ENCODE peak calls at places on chromosome 17, in six cellular contexts. One of them, this sample, is unnamed.

GRCh38 chr17:28416703-28417311 is 10.8 kb upstream of the SLC46A1 start:
- DNase-seq in psoas muscle: no peak
- DNase-seq in activated CD8-positive, alpha-beta T cell treated with anti-CD3 and anti-CD28 coated beads for 36 hours: peak
- DNase-seq in T-helper 2 cell: no peak
- DNase-seq in brain pericyte: no peak
- DNase-seq in stromal cell of bone marrow: no peak
- DNase-seq in this sample: peak

GRCh38 chr17:17628388-17629008 is 37.0 kb upstream of the PEMT start:
- DNase-seq in psoas muscle: no peak
- DNase-seq in brain pericyte: no peak
- DNase-seq in stromal cell of bone marrow: no peak
- DNase-seq in T-helper 2 cell: no peak
- DNase-seq in activated CD8-positive, alpha-beta T cell treated with anti-CD3 and anti-CD28 coated beads for 36 hours: peak
- DNase-seq in this sample: peak

GRCh38 chr17:72666519-72666874 is 426.0 kb downstream of the SLC39A11 start:
- DNase-seq in psoas muscle: no peak
- DNase-seq in brain pericyte: no peak
- DNase-seq in stromal cell of bone marrow: no peak
- DNase-seq in activated CD8-positive, alpha-beta T cell treated with anti-CD3 and anti-CD28 coated beads for 36 hours: no peak
- DNase-seq in T-helper 2 cell: no peak
- DNase-seq in this sample: no peak

GRCh38 chr17:36640346-36640745 is 39.0 kb downstream of the MRM1 start:
- DNase-seq in brain pericyte: no peak
- DNase-seq in T-helper 2 cell: no peak
- DNase-seq in psoas muscle: no peak
- DNase-seq in activated CD8-positive, alpha-beta T cell treated with anti-CD3 and anti-CD28 coated beads for 36 hours: no peak
- DNase-seq in stromal cell of bone marrow: no peak
- DNase-seq in this sample: no peak

GRCh38 chr17:7559307-7560171 is 989 bp downstream of the TNFSF13 start:
- DNase-seq in activated CD8-positive, alpha-beta T cell treated with anti-CD3 and anti-CD28 coated beads for 36 hours: peak
- DNase-seq in T-helper 2 cell: no peak
- DNase-seq in psoas muscle: no peak
- DNase-seq in stromal cell of bone marrow: no peak
- DNase-seq in brain pericyte: no peak
- DNase-seq in this sample: no peak

GRCh38 chr17:67481808-67482207 is 104.7 kb downstream of the PITPNC1 start:
- DNase-seq in psoas muscle: no peak
- DNase-seq in activated CD8-positive, alpha-beta T cell treated with anti-CD3 and anti-CD28 coated beads for 36 hours: no peak
- DNase-seq in stromal cell of bone marrow: peak
- DNase-seq in brain pericyte: no peak
- DNase-seq in T-helper 2 cell: no peak
- DNase-seq in this sample: no peak

GRCh38 chr17:47427985-47428384 is 102.9 kb upstream of the NPEPPS start:
- DNase-seq in T-helper 2 cell: no peak
- DNase-seq in psoas muscle: no peak
- DNase-seq in brain pericyte: no peak
- DNase-seq in stromal cell of bone marrow: no peak
- DNase-seq in activated CD8-positive, alpha-beta T cell treated with anti-CD3 and anti-CD28 coated beads for 36 hours: no peak
- DNase-seq in this sample: no peak

GRCh38 chr17:78412403-78412802 is 34.0 kb downstream of the PGS1 start:
- DNase-seq in activated CD8-positive, alpha-beta T cell treated with anti-CD3 and anti-CD28 coated beads for 36 hours: peak
- DNase-seq in brain pericyte: no peak
- DNase-seq in psoas muscle: no peak
- DNase-seq in T-helper 2 cell: no peak
- DNase-seq in stromal cell of bone marrow: no peak
- DNase-seq in this sample: no peak

GRCh38 chr17:7894866-7895265 is 6.3 kb downstream of the CHD3 start:
- DNase-seq in stromal cell of bone marrow: no peak
- DNase-seq in brain pericyte: no peak
- DNase-seq in T-helper 2 cell: no peak
- DNase-seq in activated CD8-positive, alpha-beta T cell treated with anti-CD3 and anti-CD28 coated beads for 36 hours: no peak
- DNase-seq in psoas muscle: no peak
- DNase-seq in this sample: no peak

GRCh38 chr17:18187226-18187625 is 3.6 kb downstream of the ALKBH5 start:
- DNase-seq in T-helper 2 cell: no peak
- DNase-seq in stromal cell of bone marrow: no peak
- DNase-seq in activated CD8-positive, alpha-beta T cell treated with anti-CD3 and anti-CD28 coated beads for 36 hours: no peak
- DNase-seq in psoas muscle: no peak
- DNase-seq in brain pericyte: no peak
- DNase-seq in this sample: no peak

GRCh38 chr17:43328650-43329049 is 70.1 kb upstream of the ARL4D start:
- DNase-seq in psoas muscle: no peak
- DNase-seq in activated CD8-positive, alpha-beta T cell treated with anti-CD3 and anti-CD28 coated beads for 36 hours: no peak
- DNase-seq in stromal cell of bone marrow: no peak
- DNase-seq in T-helper 2 cell: no peak
- DNase-seq in brain pericyte: no peak
- DNase-seq in this sample: no peak

GRCh38 chr17:74923538-74924249 is 379 bp upstream of the OTOP2 start:
- DNase-seq in activated CD8-positive, alpha-beta T cell treated with anti-CD3 and anti-CD28 coated beads for 36 hours: peak
- DNase-seq in T-helper 2 cell: peak
- DNase-seq in stromal cell of bone marrow: no peak
- DNase-seq in psoas muscle: peak
- DNase-seq in brain pericyte: no peak
- DNase-seq in this sample: peak

GRCh38 chr17:32267690-32268205 is 2.1 kb downstream of the RHBDL3 start:
- DNase-seq in stromal cell of bone marrow: no peak
- DNase-seq in psoas muscle: no peak
- DNase-seq in T-helper 2 cell: no peak
- DNase-seq in activated CD8-positive, alpha-beta T cell treated with anti-CD3 and anti-CD28 coated beads for 36 hours: peak
- DNase-seq in brain pericyte: no peak
- DNase-seq in this sample: no peak

GRCh38 chr17:77540975-77541374 is 400.2 kb downstream of the SEC14L1 start:
- DNase-seq in activated CD8-positive, alpha-beta T cell treated with anti-CD3 and anti-CD28 coated beads for 36 hours: no peak
- DNase-seq in psoas muscle: peak
- DNase-seq in brain pericyte: no peak
- DNase-seq in T-helper 2 cell: no peak
- DNase-seq in stromal cell of bone marrow: no peak
- DNase-seq in this sample: no peak

GRCh38 chr17:32943206-32943605 is 15.3 kb downstream of the TMEM98 start:
- DNase-seq in activated CD8-positive, alpha-beta T cell treated with anti-CD3 and anti-CD28 coated beads for 36 hours: no peak
- DNase-seq in brain pericyte: no peak
- DNase-seq in T-helper 2 cell: no peak
- DNase-seq in psoas muscle: no peak
- DNase-seq in stromal cell of bone marrow: no peak
- DNase-seq in this sample: no peak

GRCh38 chr17:21272881-21273839 is 11.4 kb upstream of the MAP2K3 start:
- DNase-seq in stromal cell of bone marrow: no peak
- DNase-seq in T-helper 2 cell: no peak
- DNase-seq in activated CD8-positive, alpha-beta T cell treated with anti-CD3 and anti-CD28 coated beads for 36 hours: no peak
- DNase-seq in brain pericyte: no peak
- DNase-seq in psoas muscle: peak
- DNase-seq in this sample: no peak